ENCODE peak calls at places on chromosomes 16 and 17, in eight cellular contexts. E, Q, O, T, D, R, V and I are unnamed samples.

GRCh38 chr17:81923302-81924260 is 4.0 kb downstream of the MAFG start:
- DNase-seq in R (peak), V (peak), Q (no peak), T (peak), D (no peak), E (peak), O (no peak), I (peak)

GRCh38 chr17:57784226-57784895 is 39.3 kb upstream of the CCDC182 start:
- DNase-seq in T (no peak), E (no peak), D (no peak), V (no peak), Q (no peak), O (no peak), R (no peak), I (no peak)

GRCh38 chr16:65117701-65118448 is 4.0 kb downstream of the CDH11 start:
- DNase-seq in R (peak), T (peak), Q (peak), E (peak), O (peak), D (no peak), V (no peak), I (peak)

GRCh38 chr16:84462296-84463210 is 41.9 kb downstream of the MEAK7 start:
- DNase-seq in V (peak), R (no peak), D (no peak), E (peak), Q (no peak), O (no peak), T (no peak), I (no peak)

GRCh38 chr16:62954144-62955032 is 918.1 kb upstream of the CDH8 start:
- DNase-seq in Q (no peak), O (no peak), T (no peak), V (no peak), D (no peak), R (no peak), E (no peak), I (no peak)

GRCh38 chr17:36850794-36851193 is 86.5 kb upstream of the LHX1 start:
- DNase-seq in O (no peak), E (peak), V (no peak), T (no peak), R (no peak), D (no peak), Q (no peak), I (peak)

GRCh38 chr17:64002658-64003525 is 4.7 kb downstream of the PRR29 start:
- DNase-seq in Q (no peak), D (no peak), E (no peak), T (peak), R (no peak), O (no peak), V (peak), I (no peak)

GRCh38 chr17:32849879-32850278 is 27.0 kb downstream of the MYO1D start:
- DNase-seq in Q (no peak), D (no peak), T (no peak), E (no peak), O (no peak), V (no peak), R (no peak), I (no peak)

GRCh38 chr17:56274491-56274890 is 121.2 kb downstream of the ANKFN1 start:
- DNase-seq in O (no peak), T (no peak), D (no peak), V (no peak), R (no peak), Q (no peak), E (no peak), I (no peak)

GRCh38 chr17:45441536-45442310 is 9.1 kb upstream of the ARHGAP27 start:
- DNase-seq in T (no peak), Q (no peak), V (no peak), E (no peak), D (no peak), R (no peak), O (no peak), I (no peak)

GRCh38 chr16:11005611-11005975 is 61.2 kb downstream of the CLEC16A start:
- DNase-seq in T (no peak), E (no peak), Q (no peak), D (no peak), V (no peak), R (no peak), O (no peak), I (no peak)

GRCh38 chr17:38871247-38871991 is 1.6 kb downstream of the LASP1 start:
- DNase-seq in T (peak), V (peak), Q (peak), O (no peak), R (peak), D (peak), E (peak), I (peak)

GRCh38 chr17:7656958-7657715 is 6.4 kb downstream of the ATP1B2 start:
- DNase-seq in D (no peak), Q (no peak), R (no peak), V (no peak), E (no peak), T (no peak), O (no peak), I (no peak)

GRCh38 chr16:79360267-79360666 is 240.3 kb downstream of the MAF start:
- DNase-seq in T (no peak), O (no peak), D (no peak), E (no peak), Q (no peak), V (no peak), R (peak), I (peak)

GRCh38 chr16:68265078-68265925 is 976 bp downstream of the SLC7A6 start:
- DNase-seq in V (no peak), T (peak), E (peak), Q (peak), D (no peak), O (no peak), R (peak), I (peak)

GRCh38 chr17:59769891-59770290 is 62.4 kb downstream of the VMP1 start:
- DNase-seq in O (no peak), R (no peak), T (no peak), E (peak), D (no peak), V (no peak), Q (no peak), I (peak)

GRCh38 chr16:67158637-67159600 is 790 bp downstream of the TRADD start:
- DNase-seq in V (no peak), Q (peak), R (peak), T (no peak), D (no peak), E (peak), O (no peak), I (peak)

GRCh38 chr17:43125967-43126910 is 1.1 kb upstream of the BRCA1 start:
- DNase-seq in Q (peak), V (no peak), D (no peak), T (no peak), O (no peak), E (no peak), R (no peak), I (no peak)

GRCh38 chr17:32859857-32860525 is 16.9 kb downstream of the MYO1D start:
- DNase-seq in R (no peak), D (no peak), E (no peak), V (no peak), Q (peak), T (no peak), O (no peak), I (no peak)

GRCh38 chr16:84548971-84549844 is 44.7 kb upstream of the MEAK7 start:
- DNase-seq in O (no peak), E (no peak), V (no peak), D (no peak), R (no peak), Q (no peak), T (no peak), I (no peak)

GRCh38 chr16:13957197-13958078 is 37.5 kb downstream of the ERCC4 start:
- DNase-seq in E (peak), T (peak), D (no peak), Q (peak), R (peak), O (no peak), V (peak), I (peak)

GRCh38 chr17:71302721-71303549 is 817.9 kb upstream of the SOX9 start:
- DNase-seq in D (no peak), Q (no peak), T (no peak), E (no peak), O (no peak), V (no peak), R (no peak), I (peak)

GRCh38 chr17:71296005-71296404 is 824.8 kb upstream of the SOX9 start:
- DNase-seq in O (no peak), V (no peak), D (no peak), Q (no peak), E (no peak), R (no peak), T (no peak), I (no peak)

GRCh38 chr17:71304498-71305158 is 816.2 kb upstream of the SOX9 start:
- DNase-seq in T (no peak), D (no peak), Q (no peak), E (no peak), O (no peak), V (no peak), R (no peak), I (peak)

DNA sequence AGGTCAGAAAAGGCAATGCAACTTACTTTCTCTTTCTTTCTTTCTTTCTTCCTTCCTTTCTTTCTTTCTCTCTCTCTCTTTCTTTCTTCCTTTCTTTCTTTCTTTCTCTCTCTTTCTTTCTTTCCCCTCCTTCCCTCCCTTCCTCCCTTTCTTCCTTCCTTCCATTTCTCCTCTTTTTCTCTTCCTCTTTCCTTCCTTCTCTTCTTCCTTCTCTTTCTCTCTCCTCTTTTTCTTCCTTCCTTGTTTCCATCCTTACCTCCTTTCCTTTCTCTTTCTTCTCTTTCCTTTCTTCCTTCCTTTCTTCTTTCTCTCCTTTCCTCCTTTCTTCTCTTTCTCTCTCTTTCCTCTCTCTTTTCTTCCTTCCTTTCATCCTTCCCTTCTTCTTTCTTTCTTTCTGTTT is 819.8 kb upstream of the SOX9 start:
- DNase-seq in R (no peak), V (no peak), Q (no peak), O (no peak), D (no peak), T (no peak), E (no peak), I (no peak)
- TF ChIP-seq CTCF in R (no peak), V (no peak), Q (no peak), O (no peak), D (no peak), T (no peak), E (no peak), I (no peak)

GRCh38 chr16:24504467-24505345 is 34.7 kb upstream of the RBBP6 start:
- DNase-seq in R (peak), T (peak), E (peak), D (no peak), O (peak), V (no peak), Q (peak), I (peak)
- TF ChIP-seq CTCF in R (no peak), T (peak), E (peak), D (peak), O (peak), V (no peak), Q (peak), I (peak)

GRCh38 chr16:3401719-3402397 is 843 bp downstream of the ZNF174 start:
- DNase-seq in Q (peak), V (no peak), E (no peak), O (no peak), R (no peak), D (no peak), T (no peak), I (no peak)

GRCh38 chr16:3400446-3400778 is 392 bp downstream of the ZSCAN32 start:
- DNase-seq in T (no peak), V (no peak), E (no peak), R (no peak), Q (no peak), O (no peak), D (no peak), I (no peak)

DNA sequence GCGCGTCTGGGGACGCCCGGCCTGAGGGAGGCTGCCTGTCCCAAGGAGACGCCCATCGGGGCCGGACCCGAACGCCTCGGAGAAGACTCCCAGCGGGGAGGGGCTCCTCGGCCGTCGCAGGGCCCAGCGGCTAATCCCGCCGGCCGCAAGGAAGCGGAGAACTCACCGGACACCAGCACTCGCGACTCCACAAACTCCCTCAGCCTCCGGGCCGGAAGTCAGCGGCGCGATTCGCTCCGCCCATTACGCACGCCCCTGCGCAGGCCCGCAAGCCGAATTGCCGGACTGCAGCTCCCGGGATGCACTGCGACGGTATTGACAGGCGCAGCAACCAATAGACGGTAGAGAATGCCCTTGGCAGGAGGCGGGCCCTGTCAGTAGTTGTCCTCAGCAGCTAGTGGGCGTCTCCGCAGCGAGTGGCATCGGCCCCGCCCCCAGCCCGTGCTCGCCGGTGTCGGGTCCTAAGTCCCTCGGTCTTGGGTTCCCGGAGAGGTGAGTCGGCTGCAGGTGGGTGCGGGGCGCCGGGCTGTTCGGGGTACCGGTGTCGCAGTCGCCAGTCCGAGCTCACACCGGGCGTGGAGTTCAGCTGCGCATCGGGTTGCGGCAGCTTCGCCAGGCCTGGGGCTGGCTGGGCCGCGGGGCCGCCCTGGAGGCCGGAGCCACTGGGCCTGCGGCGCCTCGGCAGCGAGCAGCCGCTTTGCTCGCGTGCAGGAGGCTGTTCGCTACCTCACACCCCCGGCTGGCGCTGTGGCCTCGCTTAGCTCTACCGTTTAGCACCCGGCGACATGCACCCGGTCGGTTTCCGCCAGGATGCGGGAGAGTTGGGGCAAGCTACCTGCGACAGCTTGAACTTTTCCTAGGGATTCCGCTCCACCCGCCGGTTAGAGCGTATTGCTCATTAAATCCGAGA is at the start of the genes ZNF174 and ZSCAN32:
- DNase-seq in E (peak), Q (peak), T (peak), V (peak), D (peak), O (peak), R (peak), I (peak)
- TF ChIP-seq CTCF in E (no peak), Q (peak), T (no peak), V (no peak), D (no peak), O (no peak), R (no peak), I (no peak)

DNA sequence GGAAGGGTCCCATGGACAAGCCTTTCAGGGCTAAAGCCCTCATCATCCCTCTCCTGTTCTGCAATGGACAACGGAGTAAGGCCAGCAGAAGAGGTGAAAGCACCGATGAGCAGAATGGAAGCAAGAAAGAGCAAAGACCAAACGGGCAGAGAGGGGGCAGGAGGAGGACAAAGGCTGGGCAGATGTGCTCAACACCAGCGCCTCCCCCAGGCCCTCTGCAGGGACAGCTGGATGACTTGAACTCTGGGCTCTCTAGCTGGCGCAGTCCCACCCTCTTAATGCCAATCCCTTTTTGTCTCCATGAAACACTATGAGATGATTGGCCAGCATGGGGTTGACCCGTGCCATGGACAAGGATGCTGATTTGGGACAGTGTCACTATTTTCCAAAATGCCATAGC is 22.0 kb downstream of the ACLY start:
- DNase-seq in Q (no peak), T (no peak), V (no peak), E (no peak), R (no peak), O (no peak), D (no peak), I (no peak)
- TF ChIP-seq CTCF in Q (no peak), T (no peak), V (no peak), E (no peak), R (no peak), O (no peak), D (no peak), I (no peak)